ENCODE peak calls at places on chromosomes 12 and 14, in four cellular contexts. C is K562, K is GM12878, O is HepG2. G is an unnamed sample.
A peak's percentile ranks its signal among the peaks of the same experiment; 100 is the strongest.

GRCh38 chr12:17456486-17456885 is 633.5 kb downstream of the RERGL start:
- DNase-seq in K (no peak), O (no peak), C (no peak), G (no peak)

GRCh38 chr12:26204612-26205289 is 9.4 kb downstream of the SSPN start:
- DNase-seq in C (no peak), K (no peak), O (no peak), G (no peak)

GRCh38 chr14:54567224-54567633 is 301 bp downstream of the SAMD4A start:
- DNase-seq in C (no peak), O (no peak), K (no peak), G (no peak)

GRCh38 chr12:132593938-132594358 is 16.4 kb downstream of the LRCOL1 start:
- DNase-seq in O (peak; percentile 96), C (peak; percentile 89), K (no peak), G (peak; percentile 92)

GRCh38 chr14:57933363-57933762 is 67.5 kb upstream of the SLC35F4 start:
- DNase-seq in O (no peak), C (no peak), K (no peak), G (no peak)

GRCh38 chr12:108856428-108857157 is 790 bp downstream of the SSH1 start:
- DNase-seq in C (no peak), K (no peak), O (peak; percentile 25), G (peak; percentile 73)

GRCh38 chr12:44812062-44812461 is 64.1 kb downstream of the NELL2 start:
- DNase-seq in C (no peak), O (no peak), K (no peak), G (peak; percentile 33)

GRCh38 chr12:128073937-128074336 is 193.0 kb upstream of the TMEM132C start:
- DNase-seq in O (no peak), C (no peak), K (no peak), G (no peak)

GRCh38 chr14:84209021-84209420 is 1320.9 kb upstream of the FLRT2 start:
- DNase-seq in O (no peak), C (no peak), K (no peak), G (no peak)

GRCh38 chr12:29737616-29738015 is 46.1 kb downstream of the TMTC1 start:
- DNase-seq in C (no peak), O (no peak), K (no peak), G (no peak)

GRCh38 chr14:73223049-73223448 is 14.3 kb upstream of the PAPLN start:
- DNase-seq in C (no peak), K (peak; percentile 63), O (no peak), G (no peak)

GRCh38 chr12:91777268-91777997 is 368.2 kb downstream of the BTG1 start:
- DNase-seq in K (no peak), C (no peak), O (peak; percentile 0), G (peak; percentile 22)

GRCh38 chr14:28635387-28635786 is 131.2 kb upstream of the FOXG1 start:
- DNase-seq in O (peak; percentile 39), C (peak; percentile 11), K (no peak), G (no peak)

GRCh38 chr12:94872007-94872653 is 131.4 kb downstream of the NDUFA12 start:
- DNase-seq in K (no peak), O (no peak), C (no peak), G (no peak)

GRCh38 chr12:103128862-103129501 is 171.5 kb downstream of the ASCL1 start:
- DNase-seq in K (no peak), C (no peak), O (peak; percentile 15), G (no peak)
- TF ChIP-seq MYC in K (no peak), C (no peak), O (no peak), G (no peak)

GRCh38 chr12:113766880-113767878 is 198.9 kb downstream of the RBM19 start:
- DNase-seq in O (peak; percentile 49), K (no peak), C (no peak), G (peak; percentile 64)
- TF ChIP-seq POLR2AphosphoS2 in O (no peak), K (no peak), C (no peak), G (no peak)

GRCh38 chr14:101113835-101114725 is 210.6 kb upstream of the RTL1 start:
- DNase-seq in K (no peak), O (no peak), C (no peak), G (no peak)

GRCh38 chr14:101116065-101116464 is 212.5 kb upstream of the RTL1 start:
- DNase-seq in O (no peak), K (no peak), C (no peak), G (no peak)

GRCh38 chr14:101114726-101115481 is 211.4 kb upstream of the RTL1 start:
- DNase-seq in K (no peak), C (no peak), O (no peak), G (no peak)

GRCh38 chr14:101116486-101117130 is 213.1 kb upstream of the RTL1 start:
- DNase-seq in K (no peak), C (no peak), O (no peak), G (no peak)

GRCh38 chr14:101115652-101116051 is 212.1 kb upstream of the RTL1 start:
- DNase-seq in K (no peak), O (no peak), C (no peak), G (no peak)
- H3K4me1 ChIP-seq in K (no peaks in the 10 kb centered on the region), O (no peaks in the 10 kb centered on the region), C (no peaks in the 10 kb centered on the region), G (no peaks in the 10 kb centered on the region)

GRCh38 chr12:49133014-49133413 is 1.8 kb upstream of the TUBA1B start:
- DNase-seq in K (no peak), O (no peak), C (peak; percentile 20), G (no peak)

GRCh38 chr12:49131051-49131972 is at the start of gene TUBA1B:
- DNase-seq in O (peak; percentile 65), K (peak; percentile 48), C (peak; percentile 95), G (peak; percentile 92)

GRCh38 chr12:49133590-49133989 is 2.4 kb upstream of the TUBA1B start:
- DNase-seq in C (no peak), K (no peak), O (no peak), G (no peak)

GRCh38 chr12:49130151-49131050 is 794 bp downstream of the TUBA1B start:
- DNase-seq in O (peak; percentile 85), C (peak; percentile 79), K (peak; percentile 90), G (peak; percentile 96)

DNA sequence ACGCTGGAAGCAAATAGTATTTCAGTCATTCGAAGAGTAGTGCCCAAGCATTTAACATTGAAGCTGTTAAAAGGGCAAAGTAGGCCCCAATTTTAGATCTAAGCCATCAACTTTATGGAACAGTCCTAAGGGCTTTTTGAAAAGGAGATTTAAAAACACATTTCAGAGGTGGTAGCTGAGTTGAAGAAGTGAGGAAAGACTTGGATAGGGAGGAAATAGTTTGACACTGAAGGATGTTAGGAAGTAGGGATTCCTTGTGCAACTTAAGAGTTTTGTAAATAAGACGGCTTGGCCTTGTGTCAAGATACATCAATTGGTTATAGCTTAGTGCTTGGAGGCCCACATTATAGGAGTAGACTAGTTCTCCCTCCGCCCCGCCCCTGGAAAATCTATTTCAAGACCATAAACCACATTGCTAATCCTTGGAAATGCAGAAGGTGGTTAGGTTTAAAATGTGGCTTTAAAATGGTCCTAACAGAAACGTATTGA is 822 bp upstream of the TUBA1B start:
- DNase-seq in C (no peak), O (no peak), K (no peak), G (peak; percentile 41)
- TF ChIP-seq MYC in C (no peak), O (no peak), K (no peak), G (no peak)

GRCh38 chr12:112539221-112539620 is 120.5 kb downstream of the PTPN11 start:
- DNase-seq in C (peak; percentile 27), K (no peak), O (no peak), G (peak; percentile 35)
- TF ChIP-seq POLR2AphosphoS2 in C (no peak), K (no peak), O (no peak), G (no peak)

GRCh38 chr12:124397399-124397679 is 102.4 kb downstream of the RFLNA start:
- DNase-seq in C (no peak), O (no peak), K (no peak), G (no peak)
- H3K4me1 ChIP-seq in C (no peaks in the 10 kb centered on the region), O (no peaks in the 10 kb centered on the region), K (peaks cover 13% of the 10 kb centered on the region), G (peaks cover 73% of the 10 kb centered on the region)

GRCh38 chr14:68788275-68789001 is 4.4 kb downstream of the ZFP36L1 start:
- DNase-seq in O (no peak), C (no peak), K (no peak), G (no peak)
- TF ChIP-seq MYC in O (no peak), C (no peak), K (no peak), G (no peak)

DNA sequence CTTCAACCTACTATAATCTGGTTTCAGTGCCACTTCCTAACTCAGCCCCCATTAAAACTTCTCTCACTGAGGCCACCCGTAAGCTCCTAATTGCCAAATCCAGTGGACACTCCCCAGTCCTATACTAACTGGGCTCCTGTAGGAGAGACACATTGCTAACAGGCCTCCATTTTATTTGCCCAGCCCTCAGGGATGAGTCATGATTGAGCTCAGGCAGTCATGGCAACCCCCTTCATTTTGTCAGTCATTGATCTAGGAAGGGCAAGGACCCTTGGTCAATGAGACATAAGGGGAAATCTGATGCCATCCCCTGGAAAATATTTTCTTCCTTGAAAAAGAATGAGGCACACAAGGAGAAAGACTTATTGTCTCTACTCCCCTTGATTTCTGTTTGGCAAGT is 70.1 kb upstream of the HIF1A start:
- DNase-seq in C (no peak), O (peak; percentile 24), K (no peak), G (peak; percentile 23)
- TF ChIP-seq POLR2AphosphoS2 in C (no peak), O (no peak), K (no peak), G (no peak)

GRCh38 chr14:99560403-99560802 is 43.6 kb downstream of the CCDC85C start:
- DNase-seq in O (no peak), C (no peak), K (no peak), G (no peak)

GRCh38 chr14:99560946-99561683 is 42.9 kb downstream of the CCDC85C start:
- DNase-seq in O (no peak), K (no peak), C (no peak), G (no peak)

GRCh38 chr14:99556134-99556791 is 47.7 kb downstream of the CCDC85C start:
- DNase-seq in C (no peak), O (peak; percentile 37), K (no peak), G (no peak)

GRCh38 chr14:99561827-99562226 is 42.2 kb downstream of the CCDC85C start:
- DNase-seq in K (no peak), O (no peak), C (no peak), G (no peak)

DNA sequence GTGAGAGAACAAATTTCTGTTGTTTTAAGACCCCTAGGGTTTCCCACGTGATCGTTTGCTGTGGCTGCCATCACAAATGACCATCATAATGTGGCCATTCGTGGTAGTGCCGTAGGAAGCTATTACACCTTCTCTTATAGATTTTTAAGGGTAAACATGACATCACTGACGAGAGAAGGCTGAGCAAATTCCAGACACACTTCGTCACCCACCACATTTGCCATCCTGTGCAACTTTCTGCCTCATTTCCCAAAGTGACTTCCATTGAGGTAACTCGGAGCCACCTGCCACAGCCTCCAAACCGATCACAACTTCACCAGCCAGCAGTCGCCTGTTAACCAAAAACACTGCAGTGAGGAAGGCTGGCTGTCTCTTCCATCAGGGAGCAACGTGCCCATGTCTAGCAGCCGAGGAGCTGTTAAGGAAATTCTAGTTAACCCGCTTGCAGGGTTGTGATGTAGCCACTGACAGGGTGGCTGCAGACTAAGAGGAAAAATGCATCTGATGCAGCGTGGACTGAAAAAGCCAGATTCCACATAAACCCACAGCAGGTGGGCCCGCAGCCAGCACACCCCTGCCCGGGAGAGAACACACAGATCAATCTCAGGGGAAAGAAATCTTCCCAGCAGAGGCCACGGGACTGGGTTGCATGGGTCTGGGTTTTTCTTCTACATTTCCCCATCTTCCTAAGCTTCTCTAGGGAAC is 44.6 kb downstream of the CCDC85C start:
- DNase-seq in K (no peak), O (no peak), C (no peak), G (no peak)
- H3K4me1 ChIP-seq in K (no peaks in the 10 kb centered on the region), O (peaks cover 90% of the 10 kb centered on the region), C (no peaks in the 10 kb centered on the region), G (peaks cover 49% of the 10 kb centered on the region)

G was measured in A549.